ENCODE peak calls at places on chromosomes 16 and 17, in eight cellular contexts. G is cardiac muscle cell; Y is SK-N-SH; V is iPS DF 19.7; C is D341Med; A is A549; H is NCI-H1694 treated with DMSO at 0.1 percent for 48 hours; F is stimulated activated naive CD8-positive, alpha-beta T cell treated with anti-CD3 and anti-CD28 coated beads, Interleukin-15, Interleukin-2, amounts not matched to agents 100 U/mL and 50 U/mL, for 24 hours. U is an unnamed sample.

GRCh38 chr17:61309857-61310256 is 89.8 kb upstream of the TBX2 start:
- DNase-seq in Y (no peak), C (no peak), F (no peak), H (no peak), A (no peak), G (peak; percentile 68), V (no peak), U (no peak)

GRCh38 chr17:82390015-82390859 is 18.7 kb downstream of the UTS2R start:
- DNase-seq in C (no peak), V (no peak), F (no peak), Y (no peak), G (no peak), H (no peak), A (no peak), U (no peak)

GRCh38 chr16:53458623-53459022 is 24.4 kb downstream of the RBL2 start:
- DNase-seq in H (no peak), C (no peak), G (no peak), V (no peak), Y (no peak), F (no peak), A (no peak), U (no peak)

GRCh38 chr17:47982645-47983440 is 11.9 kb downstream of the CDK5RAP3 start:
- DNase-seq in H (no peak), C (no peak), F (no peak), V (no peak), G (no peak), Y (peak; percentile 72), A (no peak), U (no peak)

GRCh38 chr17:12078791-12079190 is 58.1 kb downstream of the MAP2K4 start:
- DNase-seq in G (peak; percentile 71), V (no peak), C (no peak), A (no peak), Y (no peak), H (no peak), F (no peak), U (no peak)

GRCh38 chr17:77750427-77751043 is 208.0 kb upstream of the TNRC6C start:
- DNase-seq in Y (no peak), F (no peak), V (no peak), C (no peak), G (no peak), A (no peak), H (no peak), U (no peak)

GRCh38 chr17:17732444-17732843 is 51.2 kb downstream of the RAI1 start:
- DNase-seq in F (no peak), C (no peak), V (no peak), H (no peak), A (no peak), G (no peak), Y (no peak), U (no peak)

GRCh38 chr16:2816751-2817495 is at the start of gene PRSS21:
- DNase-seq in H (no peak), A (no peak), Y (no peak), V (no peak), C (no peak), G (no peak), F (peak; percentile 31), U (no peak)

GRCh38 chr17:33435716-33436301 is 142.7 kb upstream of the ASIC2 start:
- DNase-seq in C (no peak), V (no peak), F (no peak), A (no peak), Y (no peak), H (no peak), G (peak; percentile 27), U (no peak)

GRCh38 chr16:57635266-57636097 is 7.1 kb downstream of the ADGRG1 start:
- DNase-seq in V (no peak), A (no peak), Y (no peak), C (no peak), H (no peak), F (no peak), G (no peak), U (no peak)

GRCh38 chr17:58250344-58251011 is 12.1 kb downstream of the LPO start:
- DNase-seq in F (no peak), G (no peak), Y (no peak), H (no peak), C (peak; percentile 36), A (no peak), V (no peak), U (no peak)

GRCh38 chr16:51813609-51814008 is 662.5 kb upstream of the SALL1 start:
- DNase-seq in C (no peak), G (no peak), A (no peak), H (no peak), Y (no peak), F (no peak), V (peak; percentile 15), U (no peak)

GRCh38 chr16:8847623-8848022 is 21.2 kb downstream of the CARHSP1 start:
- DNase-seq in G (no peak), F (no peak), V (no peak), A (no peak), H (no peak), C (peak; percentile 27), Y (peak; percentile 19), U (no peak)

GRCh38 chr16:50428116-50428515 is 59.3 kb upstream of the BRD7 start:
- DNase-seq in Y (no peak), G (peak; percentile 13), V (no peak), A (no peak), F (no peak), C (no peak), H (no peak), U (no peak)

GRCh38 chr17:47325176-47325575 is 1.4 kb downstream of the EFCAB13 start:
- DNase-seq in A (no peak), Y (no peak), H (no peak), C (no peak), V (no peak), G (no peak), F (no peak), U (no peak)

GRCh38 chr16:75580-76501 is 2.2 kb upstream of the MPG start:
- DNase-seq in F (no peak), C (no peak), Y (peak; percentile 63), G (peak; percentile 95), H (no peak), A (no peak), V (no peak), U (no peak)

GRCh38 chr17:57970706-57971105 is 15.5 kb upstream of the CUEDC1 start:
- DNase-seq in Y (no peak), H (no peak), G (no peak), C (no peak), V (no peak), F (no peak), A (no peak), U (no peak)

GRCh38 chr16:27322858-27323780 is 9.3 kb downstream of the IL4R start:
- DNase-seq in V (no peak), G (no peak), F (no peak), A (no peak), H (no peak), C (no peak), Y (no peak), U (no peak)

U was measured in brain pericyte.